ENCODE peak calls at places on chromosomes 3 and 15, in nine cellular contexts. One of them, this sample, is unnamed.

GRCh38 chr15:49843725-49844124 is 222.9 kb downstream of the DTWD1 start:
- DNase-seq in BE2C: no peak
- DNase-seq in fibroblast of mammary gland: peak
- DNase-seq in cardiac muscle cell: no peak
- DNase-seq in keratinocyte: no peak
- DNase-seq in lower leg skin: no peak
- DNase-seq in HepG2: no peak
- DNase-seq in fibroblast of villous mesenchyme: no peak
- DNase-seq in IMR-90: no peak
- DNase-seq in this sample: peak

GRCh38 chr15:29687204-29687768 is 135.0 kb downstream of the TJP1 start:
- DNase-seq in BE2C: no peak
- DNase-seq in fibroblast of mammary gland: no peak
- DNase-seq in cardiac muscle cell: no peak
- DNase-seq in keratinocyte: no peak
- DNase-seq in lower leg skin: no peak
- DNase-seq in HepG2: no peak
- DNase-seq in fibroblast of villous mesenchyme: no peak
- DNase-seq in IMR-90: no peak
- DNase-seq in this sample: no peak

GRCh38 chr3:11539677-11540076 is 104.0 kb downstream of the VGLL4 start:
- DNase-seq in BE2C: no peak
- DNase-seq in fibroblast of mammary gland: no peak
- DNase-seq in cardiac muscle cell: no peak
- DNase-seq in keratinocyte: no peak
- DNase-seq in lower leg skin: no peak
- DNase-seq in HepG2: no peak
- DNase-seq in fibroblast of villous mesenchyme: no peak
- DNase-seq in IMR-90: no peak
- DNase-seq in this sample: no peak

GRCh38 chr3:86837871-86838270 is 153.1 kb downstream of the VGLL3 start:
- DNase-seq in BE2C: no peak
- DNase-seq in fibroblast of mammary gland: peak
- DNase-seq in cardiac muscle cell: no peak
- DNase-seq in keratinocyte: no peak
- DNase-seq in lower leg skin: no peak
- DNase-seq in HepG2: no peak
- DNase-seq in fibroblast of villous mesenchyme: no peak
- DNase-seq in IMR-90: peak
- DNase-seq in this sample: peak

GRCh38 chr3:46870651-46871050 is 6.9 kb upstream of the PTH1R start:
- DNase-seq in BE2C: no peak
- DNase-seq in fibroblast of mammary gland: no peak
- DNase-seq in cardiac muscle cell: no peak
- DNase-seq in keratinocyte: no peak
- DNase-seq in lower leg skin: no peak
- DNase-seq in HepG2: no peak
- DNase-seq in fibroblast of villous mesenchyme: no peak
- DNase-seq in IMR-90: no peak
- DNase-seq in this sample: no peak

GRCh38 chr3:149547954-149548728 is 73.6 kb downstream of the TM4SF4 start:
- DNase-seq in BE2C: no peak
- DNase-seq in fibroblast of mammary gland: peak
- DNase-seq in cardiac muscle cell: no peak
- DNase-seq in keratinocyte: no peak
- DNase-seq in lower leg skin: no peak
- DNase-seq in HepG2: peak
- DNase-seq in fibroblast of villous mesenchyme: peak
- DNase-seq in IMR-90: peak
- DNase-seq in this sample: peak

GRCh38 chr3:38029400-38030125 is at the start of gene PLCD1:
- DNase-seq in BE2C: no peak
- DNase-seq in fibroblast of mammary gland: peak
- DNase-seq in cardiac muscle cell: peak
- DNase-seq in keratinocyte: no peak
- DNase-seq in lower leg skin: peak
- DNase-seq in HepG2: peak
- DNase-seq in fibroblast of villous mesenchyme: peak
- DNase-seq in IMR-90: no peak
- DNase-seq in this sample: peak

GRCh38 chr15:93152951-93153350 is 63.9 kb upstream of the RGMA start:
- DNase-seq in BE2C: no peak
- DNase-seq in fibroblast of mammary gland: peak
- DNase-seq in cardiac muscle cell: no peak
- DNase-seq in keratinocyte: no peak
- DNase-seq in lower leg skin: peak
- DNase-seq in HepG2: no peak
- DNase-seq in fibroblast of villous mesenchyme: no peak
- DNase-seq in IMR-90: no peak
- DNase-seq in this sample: peak

GRCh38 chr3:179526989-179527391 is 35.7 kb upstream of the ACTL6A start:
- DNase-seq in BE2C: peak
- DNase-seq in fibroblast of mammary gland: peak
- DNase-seq in cardiac muscle cell: peak
- DNase-seq in keratinocyte: no peak
- DNase-seq in lower leg skin: peak
- DNase-seq in HepG2: no peak
- DNase-seq in fibroblast of villous mesenchyme: peak
- DNase-seq in IMR-90: peak
- DNase-seq in this sample: peak

GRCh38 chr15:67796728-67797127 is 28.6 kb upstream of the SKOR1 start:
- DNase-seq in BE2C: no peak
- DNase-seq in fibroblast of mammary gland: no peak
- DNase-seq in cardiac muscle cell: no peak
- DNase-seq in keratinocyte: no peak
- DNase-seq in lower leg skin: no peak
- DNase-seq in HepG2: no peak
- DNase-seq in fibroblast of villous mesenchyme: no peak
- DNase-seq in IMR-90: no peak
- DNase-seq in this sample: peak

GRCh38 chr3:194083253-194084224 is 52.4 kb upstream of the HES1 start:
- DNase-seq in BE2C: no peak
- DNase-seq in fibroblast of mammary gland: peak
- DNase-seq in cardiac muscle cell: no peak
- DNase-seq in keratinocyte: no peak
- DNase-seq in lower leg skin: no peak
- DNase-seq in HepG2: no peak
- DNase-seq in fibroblast of villous mesenchyme: no peak
- DNase-seq in IMR-90: no peak
- DNase-seq in this sample: peak
- H3K4me3 ChIP-seq in BE2C: no peak
- H3K4me3 ChIP-seq in fibroblast of mammary gland: no peak
- H3K4me3 ChIP-seq in cardiac muscle cell: no peak
- H3K4me3 ChIP-seq in keratinocyte: no peak
- H3K4me3 ChIP-seq in lower leg skin: no peak
- H3K4me3 ChIP-seq in HepG2: peak
- H3K4me3 ChIP-seq in fibroblast of villous mesenchyme: no peak
- H3K4me3 ChIP-seq in IMR-90: no peak
- H3K4me3 ChIP-seq in this sample: no peak

DNA sequence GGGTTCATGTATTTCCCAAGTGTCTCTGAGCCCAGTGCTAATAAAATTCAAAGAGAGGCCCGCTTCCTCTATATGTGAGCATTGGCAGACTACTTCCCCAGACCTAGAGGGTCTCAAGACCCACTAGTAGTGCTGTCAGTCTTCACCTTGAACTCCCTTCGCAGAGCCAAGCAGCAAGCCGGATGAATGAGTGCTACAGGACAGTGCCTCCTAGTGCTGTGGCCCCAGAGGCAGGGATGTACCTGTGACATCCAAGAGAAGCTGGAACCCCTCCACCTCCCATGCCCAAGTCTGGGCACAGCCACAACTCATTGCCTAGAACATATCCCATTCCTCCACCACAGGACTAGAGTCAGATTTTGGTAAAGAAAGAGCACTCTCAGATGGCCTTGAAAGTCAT is 37.2 kb upstream of the MASP1 start:
- DNase-seq in BE2C: no peak
- DNase-seq in fibroblast of mammary gland: no peak
- DNase-seq in cardiac muscle cell: no peak
- DNase-seq in keratinocyte: no peak
- DNase-seq in lower leg skin: no peak
- DNase-seq in HepG2: no peak
- DNase-seq in fibroblast of villous mesenchyme: no peak
- DNase-seq in IMR-90: no peak
- DNase-seq in this sample: no peak
- TF ChIP-seq CTCF in BE2C: no peak
- TF ChIP-seq CTCF in fibroblast of mammary gland: no peak
- TF ChIP-seq CTCF in cardiac muscle cell: no peak
- TF ChIP-seq CTCF in keratinocyte: no peak
- TF ChIP-seq CTCF in lower leg skin: no peak
- TF ChIP-seq CTCF in HepG2: no peak
- TF ChIP-seq CTCF in fibroblast of villous mesenchyme: no peak
- TF ChIP-seq CTCF in IMR-90: no peak
- TF ChIP-seq CTCF in this sample: no peak

DNA sequence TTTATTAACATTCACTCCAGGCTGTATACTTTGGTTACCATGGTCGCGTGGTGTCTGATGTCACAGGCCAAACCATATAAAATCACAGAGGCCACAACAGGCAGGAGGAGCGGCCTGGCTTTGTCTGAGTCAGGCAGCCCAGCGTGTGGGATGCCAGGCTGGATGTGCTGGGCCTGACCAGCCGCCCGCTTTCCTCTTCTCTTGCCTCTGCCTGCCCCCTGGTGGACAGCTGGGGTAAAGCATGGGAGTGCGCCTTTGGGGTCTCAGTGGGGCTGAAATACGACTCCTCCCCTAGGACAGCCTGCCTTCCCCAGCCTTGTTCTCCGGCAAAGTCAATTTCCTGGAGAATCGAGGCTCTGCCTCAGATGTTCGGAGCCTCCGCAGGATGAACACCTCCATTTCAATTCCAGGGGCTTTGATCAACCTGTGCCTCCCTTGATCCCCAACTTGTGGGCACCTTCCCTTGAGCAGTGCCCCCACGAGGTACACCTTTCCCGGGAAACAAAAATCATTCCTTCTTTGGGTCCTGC is 78.2 kb downstream of the CCNL1 start:
- DNase-seq in BE2C: peak
- DNase-seq in fibroblast of mammary gland: peak
- DNase-seq in cardiac muscle cell: peak
- DNase-seq in keratinocyte: peak
- DNase-seq in lower leg skin: peak
- DNase-seq in HepG2: peak
- DNase-seq in fibroblast of villous mesenchyme: peak
- DNase-seq in IMR-90: peak
- DNase-seq in this sample: peak
- H3K4me3 ChIP-seq in BE2C: no peak
- H3K4me3 ChIP-seq in fibroblast of mammary gland: no peak
- H3K4me3 ChIP-seq in cardiac muscle cell: no peak
- H3K4me3 ChIP-seq in keratinocyte: no peak
- H3K4me3 ChIP-seq in lower leg skin: no peak
- H3K4me3 ChIP-seq in HepG2: peak
- H3K4me3 ChIP-seq in fibroblast of villous mesenchyme: no peak
- H3K4me3 ChIP-seq in IMR-90: no peak
- H3K4me3 ChIP-seq in this sample: peak

DNA sequence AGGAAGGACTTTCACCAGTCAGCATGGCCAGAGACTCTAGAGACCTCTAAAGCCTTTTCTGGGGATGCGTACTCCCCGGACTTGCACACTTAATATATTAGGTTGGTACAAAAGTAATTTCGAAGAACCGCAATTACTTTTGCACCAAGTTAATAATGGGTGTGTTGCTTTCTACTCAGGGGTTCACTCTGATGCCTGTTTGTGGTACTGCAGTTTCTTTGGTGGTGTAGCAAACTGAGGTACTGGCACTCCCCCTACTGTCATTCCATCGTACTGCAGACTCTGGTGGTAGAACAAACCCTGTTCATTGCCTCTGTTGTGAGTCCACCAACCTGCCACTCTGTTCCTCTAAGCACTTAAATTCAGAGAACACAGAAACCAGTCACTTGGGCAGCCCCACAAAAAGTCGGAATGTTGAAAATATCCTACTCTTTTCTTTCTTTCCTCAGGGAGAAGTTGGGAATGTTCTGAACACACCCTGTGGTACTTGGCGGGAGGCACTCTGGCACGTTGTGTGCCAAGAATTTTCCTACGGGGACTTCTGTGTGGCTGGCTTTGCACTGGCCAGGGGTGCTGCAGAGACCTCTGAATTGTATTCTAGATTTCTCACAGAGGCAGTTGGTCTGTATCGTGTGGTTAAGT is 46.3 kb downstream of the GABRG3 start:
- DNase-seq in BE2C: peak
- DNase-seq in fibroblast of mammary gland: peak
- DNase-seq in cardiac muscle cell: peak
- DNase-seq in keratinocyte: no peak
- DNase-seq in lower leg skin: peak
- DNase-seq in HepG2: peak
- DNase-seq in fibroblast of villous mesenchyme: peak
- DNase-seq in IMR-90: peak
- DNase-seq in this sample: peak
- TF ChIP-seq CTCF in BE2C: peak
- TF ChIP-seq CTCF in fibroblast of mammary gland: peak
- TF ChIP-seq CTCF in cardiac muscle cell: peak
- TF ChIP-seq CTCF in keratinocyte: peak
- TF ChIP-seq CTCF in lower leg skin: no peak
- TF ChIP-seq CTCF in HepG2: peak
- TF ChIP-seq CTCF in fibroblast of villous mesenchyme: peak
- TF ChIP-seq CTCF in IMR-90: peak
- TF ChIP-seq CTCF in this sample: peak

GRCh38 chr15:58064119-58065010 is 1.1 kb downstream of the ALDH1A2 start:
- DNase-seq in BE2C: no peak
- DNase-seq in fibroblast of mammary gland: no peak
- DNase-seq in cardiac muscle cell: no peak
- DNase-seq in keratinocyte: no peak
- DNase-seq in lower leg skin: no peak
- DNase-seq in HepG2: no peak
- DNase-seq in fibroblast of villous mesenchyme: peak
- DNase-seq in IMR-90: no peak
- DNase-seq in this sample: no peak

GRCh38 chr15:58065445-58066041 is at the start of gene ALDH1A2:
- DNase-seq in BE2C: peak
- DNase-seq in fibroblast of mammary gland: no peak
- DNase-seq in cardiac muscle cell: peak
- DNase-seq in keratinocyte: no peak
- DNase-seq in lower leg skin: no peak
- DNase-seq in HepG2: no peak
- DNase-seq in fibroblast of villous mesenchyme: no peak
- DNase-seq in IMR-90: no peak
- DNase-seq in this sample: no peak

GRCh38 chr15:58066042-58066867 is 744 bp upstream of the ALDH1A2 start:
- DNase-seq in BE2C: peak
- DNase-seq in fibroblast of mammary gland: peak
- DNase-seq in cardiac muscle cell: peak
- DNase-seq in keratinocyte: no peak
- DNase-seq in lower leg skin: no peak
- DNase-seq in HepG2: peak
- DNase-seq in fibroblast of villous mesenchyme: peak
- DNase-seq in IMR-90: peak
- DNase-seq in this sample: peak

GRCh38 chr15:58063612-58064011 is 1.9 kb downstream of the ALDH1A2 start:
- DNase-seq in BE2C: no peak
- DNase-seq in fibroblast of mammary gland: no peak
- DNase-seq in cardiac muscle cell: no peak
- DNase-seq in keratinocyte: no peak
- DNase-seq in lower leg skin: no peak
- DNase-seq in HepG2: no peak
- DNase-seq in fibroblast of villous mesenchyme: no peak
- DNase-seq in IMR-90: no peak
- DNase-seq in this sample: no peak

GRCh38 chr15:58065011-58065444 is 483 bp downstream of the ALDH1A2 start:
- DNase-seq in BE2C: peak
- DNase-seq in fibroblast of mammary gland: no peak
- DNase-seq in cardiac muscle cell: no peak
- DNase-seq in keratinocyte: no peak
- DNase-seq in lower leg skin: no peak
- DNase-seq in HepG2: no peak
- DNase-seq in fibroblast of villous mesenchyme: peak
- DNase-seq in IMR-90: no peak
- DNase-seq in this sample: no peak
- H3K4me3 ChIP-seq in BE2C: no peak
- H3K4me3 ChIP-seq in fibroblast of mammary gland: no peak
- H3K4me3 ChIP-seq in cardiac muscle cell: peak
- H3K4me3 ChIP-seq in keratinocyte: no peak
- H3K4me3 ChIP-seq in lower leg skin: peak
- H3K4me3 ChIP-seq in HepG2: no peak
- H3K4me3 ChIP-seq in fibroblast of villous mesenchyme: peak
- H3K4me3 ChIP-seq in IMR-90: no peak
- H3K4me3 ChIP-seq in this sample: no peak

This sample was measured in choroid plexus epithelial cell.